ENCODE peak calls at places on chromosome 22, in four cellular contexts. W is pancreas, X is suprapubic skin, L is progenitor cell of endocrine pancreas. Q is an unnamed sample.

GRCh38 chr22:37045958-37046357 is 5.6 kb upstream of the KCTD17 start:
- DNase-seq in W (no peak), X (no peak), L (no peak), Q (no peak)

GRCh38 chr22:42360348-42360747 is 71.9 kb downstream of the NFAM1 start:
- DNase-seq in L (no peak), W (peak), X (no peak), Q (no peak)

GRCh38 chr22:42880815-42881214 is 23.7 kb upstream of the ARFGAP3 start:
- DNase-seq in L (no peak), W (peak), X (no peak), Q (no peak)

GRCh38 chr22:43375951-43376455 is 32.8 kb upstream of the SCUBE1 start:
- DNase-seq in W (no peak), X (no peak), L (no peak), Q (no peak)

GRCh38 chr22:20116951-20117645 is at the start of gene TRMT2A:
- DNase-seq in W (peak), L (peak), X (peak), Q (peak)

GRCh38 chr22:29201722-29202230 is 3.9 kb upstream of the EMID1 start:
- DNase-seq in W (no peak), L (no peak), X (no peak), Q (no peak)

GRCh38 chr22:25134451-25134850 is 65.2 kb upstream of the CRYBB3 start:
- DNase-seq in L (no peak), X (no peak), W (no peak), Q (no peak)

GRCh38 chr22:50705219-50705691 is 32.6 kb downstream of the SHANK3 start:
- DNase-seq in L (peak), W (peak), X (peak), Q (peak)

GRCh38 chr22:50250555-50251471 is at the start of gene HDAC10:
- DNase-seq in X (no peak), W (no peak), L (peak), Q (no peak)

GRCh38 chr22:43974028-43974545 is 18.8 kb downstream of the SAMM50 start:
- DNase-seq in L (no peak), X (no peak), W (no peak), Q (no peak)

GRCh38 chr22:25714070-25714469 is 27.9 kb upstream of the MYO18B start:
- DNase-seq in X (no peak), W (no peak), L (no peak), Q (no peak)

GRCh38 chr22:28139993-28140392 is 220.9 kb upstream of the PITPNB start:
- DNase-seq in W (no peak), L (no peak), X (no peak), Q (no peak)

GRCh38 chr22:38285015-38285414 is 12.2 kb upstream of the TMEM184B start:
- DNase-seq in L (no peak), W (no peak), X (no peak), Q (no peak)

GRCh38 chr22:38869663-38870062 is 2.4 kb downstream of the CBX6 start:
- DNase-seq in W (no peak), X (peak), L (no peak), Q (peak)

GRCh38 chr22:36819112-36819511 is 2.3 kb upstream of the PVALB start:
- DNase-seq in X (no peak), W (no peak), L (no peak), Q (no peak)

GRCh38 chr22:20114506-20115475 is 1.1 kb upstream of the RANBP1 start:
- DNase-seq in X (no peak), W (peak), L (no peak), Q (no peak)

GRCh38 chr22:25623310-25623734 is 58.8 kb downstream of the GRK3 start:
- DNase-seq in L (no peak), W (no peak), X (no peak), Q (no peak)

GRCh38 chr22:38468761-38469305 is 937 bp downstream of the KDELR3 start:
- DNase-seq in W (peak), L (no peak), X (peak), Q (no peak)

GRCh38 chr22:27775087-27775697 is 26.4 kb downstream of the MN1 start:
- DNase-seq in X (no peak), L (no peak), W (no peak), Q (no peak)

GRCh38 chr22:38266120-38266519 is 6.7 kb downstream of the TMEM184B start:
- DNase-seq in W (no peak), L (no peak), X (no peak), Q (no peak)

GRCh38 chr22:25757686-25758085 is 15.7 kb downstream of the MYO18B start:
- DNase-seq in L (no peak), X (no peak), W (no peak), Q (no peak)

DNA sequence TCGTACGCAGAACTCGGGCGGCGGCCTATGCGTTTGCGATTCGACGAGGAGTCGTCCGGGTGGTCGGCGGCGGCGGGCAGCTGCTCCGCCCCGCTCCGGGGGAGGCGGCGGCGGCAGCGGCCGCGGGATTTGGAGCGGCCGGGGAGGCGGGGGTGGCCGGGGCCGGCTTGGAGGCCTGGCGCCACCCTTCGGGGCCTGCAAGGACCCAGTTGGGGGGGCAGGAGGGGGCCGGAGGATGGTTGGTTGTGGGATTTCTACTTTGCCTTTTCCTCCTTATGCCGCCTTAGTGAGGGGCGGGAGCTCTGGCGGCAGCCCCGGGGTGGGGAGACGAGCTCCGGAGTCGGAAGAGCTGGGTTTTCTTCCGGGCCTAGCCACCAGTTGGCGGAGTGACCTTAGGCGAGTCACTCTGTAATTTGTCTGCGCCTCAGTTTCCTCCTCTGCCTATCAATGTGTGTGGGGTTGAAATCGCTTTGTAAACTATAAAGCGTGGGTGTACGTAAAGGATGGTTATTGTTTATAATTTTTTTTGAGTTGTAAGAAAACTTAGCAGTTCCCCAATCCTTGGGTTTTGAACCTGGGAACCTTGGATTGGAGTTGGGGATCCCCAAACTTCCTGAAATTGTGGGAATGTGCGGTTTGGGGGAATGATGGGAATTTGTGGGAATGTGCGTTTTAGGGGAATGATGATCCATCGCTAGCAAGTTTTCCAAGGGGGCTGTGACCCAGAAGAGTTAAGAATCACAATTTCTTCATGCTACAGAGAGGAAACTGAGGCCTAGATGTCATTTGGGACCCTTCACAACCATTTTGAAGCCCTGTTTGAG is 679 bp downstream of the TUG1 start:
- DNase-seq in X (no peak), L (no peak), W (peak), Q (peak)
- TF ChIP-seq CTCF in X (no peak), L (no peak), W (no peak), Q (peak)

GRCh38 chr22:35576671-35577070 is 36.0 kb downstream of the RASD2 start:
- DNase-seq in X (no peak), L (no peak), W (no peak), Q (no peak)

GRCh38 chr22:35578836-35579575 is 38.1 kb downstream of the MB start:
- DNase-seq in L (no peak), X (no peak), W (no peak), Q (no peak)

GRCh38 chr22:35572552-35572951 is 31.9 kb downstream of the RASD2 start:
- DNase-seq in L (no peak), W (no peak), X (no peak), Q (no peak)

GRCh38 chr22:35577799-35578659 is 37.4 kb downstream of the RASD2 start:
- DNase-seq in W (no peak), X (no peak), L (no peak), Q (no peak)

GRCh38 chr22:35575116-35575748 is 34.6 kb downstream of the RASD2 start:
- DNase-seq in L (no peak), X (no peak), W (no peak), Q (no peak)
- TF ChIP-seq CTCF in L (no peak), X (no peak), W (no peak), Q (no peak)

DNA sequence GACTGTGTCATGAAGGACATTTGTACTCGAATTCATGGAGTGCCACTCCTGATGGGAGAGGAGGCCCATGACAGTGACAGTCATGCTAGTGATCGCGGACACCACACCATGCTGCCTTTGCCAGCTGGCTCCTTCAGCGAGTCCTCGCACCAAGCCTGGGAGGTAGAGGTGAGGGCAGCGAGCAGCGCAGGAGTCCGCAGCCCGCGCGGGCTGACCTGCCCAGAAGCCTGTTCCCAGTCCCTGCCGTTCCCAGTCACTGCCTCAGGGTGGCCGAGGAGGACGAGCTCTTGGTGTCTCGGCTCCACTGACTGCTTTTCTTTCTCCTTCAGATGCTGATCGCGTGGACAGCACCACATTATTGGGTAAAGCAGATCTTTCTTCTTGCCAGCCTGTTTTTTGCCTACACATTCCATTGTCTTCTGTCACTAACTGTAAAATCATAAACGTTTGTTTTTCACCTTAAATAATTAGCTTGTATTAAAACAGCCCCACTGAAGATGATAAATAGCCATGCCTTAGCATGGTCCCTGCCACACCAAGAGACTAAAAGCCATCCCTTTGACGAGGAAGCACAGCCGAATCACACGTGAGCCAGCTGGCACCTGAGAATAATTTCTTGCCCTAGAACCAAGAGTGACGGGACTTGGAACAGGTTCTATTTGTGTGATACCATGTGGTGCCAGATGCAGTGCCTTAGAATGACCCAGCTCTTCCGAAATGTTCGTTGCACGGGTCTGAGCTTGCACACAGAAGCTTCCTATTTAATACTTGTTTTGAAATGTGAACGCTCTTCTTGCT is 25.5 kb downstream of the FAM118A start:
- DNase-seq in X (no peak), W (peak), L (no peak), Q (no peak)
- TF ChIP-seq CTCF in X (no peak), W (no peak), L (peak), Q (peak)

GRCh38 chr22:47168900-47169800 is 406.7 kb downstream of the TBC1D22A start:
- DNase-seq in X (peak), W (peak), L (no peak), Q (peak)
- TF ChIP-seq CTCF in X (no peak), W (no peak), L (peak), Q (peak)

GRCh38 chr22:40153705-40154104 is 24.0 kb upstream of the TNRC6B start:
- DNase-seq in L (no peak), X (no peak), W (no peak), Q (no peak)

GRCh38 chr22:40161182-40161581 is 16.5 kb upstream of the TNRC6B start:
- DNase-seq in W (no peak), L (no peak), X (no peak), Q (no peak)

GRCh38 chr22:40157546-40157945 is 20.2 kb upstream of the TNRC6B start:
- DNase-seq in W (no peak), X (no peak), L (no peak), Q (no peak)

GRCh38 chr22:40153186-40153585 is 24.5 kb upstream of the TNRC6B start:
- DNase-seq in L (no peak), X (no peak), W (no peak), Q (no peak)

GRCh38 chr22:40156001-40156516 is 21.7 kb upstream of the TNRC6B start:
- DNase-seq in X (no peak), L (no peak), W (no peak), Q (no peak)
- TF ChIP-seq CTCF in X (no peak), L (peak), W (no peak), Q (no peak)

DNA sequence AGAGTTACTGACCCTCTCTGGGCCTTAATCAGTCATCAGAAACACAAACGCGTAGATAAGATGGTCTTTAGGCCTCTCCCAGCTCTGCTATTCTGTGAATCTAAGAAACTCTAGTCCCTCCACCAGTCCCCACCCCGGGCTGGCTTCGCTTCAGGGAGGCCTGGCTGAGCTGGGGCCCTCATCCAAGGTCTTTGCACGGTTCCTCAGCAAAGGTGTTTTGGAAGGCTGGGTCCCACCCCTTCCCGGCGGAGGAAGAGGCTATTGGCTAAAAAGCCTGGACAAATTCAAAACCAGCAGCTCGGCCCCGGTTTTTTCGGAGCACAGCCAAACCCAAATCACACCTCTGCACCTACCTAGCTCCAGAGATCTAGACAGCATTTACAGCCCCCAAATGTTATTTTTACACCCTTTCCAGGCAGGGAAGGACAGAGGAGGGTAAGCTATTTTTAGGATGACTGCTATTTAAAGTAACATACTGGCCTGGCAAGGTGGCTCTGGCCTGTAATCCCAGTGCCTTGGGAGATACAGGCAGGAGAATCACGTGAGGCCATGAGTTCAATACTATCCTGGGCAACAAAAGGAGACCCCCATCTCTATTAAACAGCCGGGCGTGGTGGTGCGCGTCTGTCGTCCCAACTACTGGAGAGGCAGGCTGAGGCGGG is 13.2 kb upstream of the HDHD5 start:
- DNase-seq in X (no peak), W (peak), L (no peak), Q (no peak)
- TF ChIP-seq CTCF in X (no peak), W (no peak), L (no peak), Q (no peak)

GRCh38 chr22:21446827-21447690 is 20.1 kb upstream of the TMEM191C start:
- DNase-seq in W (peak), L (no peak), X (peak), Q (peak)

GRCh38 chr22:21446128-21446826 is 20.9 kb upstream of the TMEM191C start:
- DNase-seq in W (peak), X (peak), L (no peak), Q (peak)

GRCh38 chr22:21449531-21450319 is 17.5 kb upstream of the TMEM191C start:
- DNase-seq in X (peak), W (peak), L (no peak), Q (peak)

GRCh38 chr22:21448627-21449416 is 18.4 kb upstream of the TMEM191C start:
- DNase-seq in X (peak), L (no peak), W (peak), Q (peak)

GRCh38 chr22:21447694-21448402 is 19.3 kb upstream of the TMEM191C start:
- DNase-seq in X (peak), W (peak), L (no peak), Q (peak)
- TF ChIP-seq CTCF in X (no peak), W (no peak), L (peak), Q (peak)

DNA sequence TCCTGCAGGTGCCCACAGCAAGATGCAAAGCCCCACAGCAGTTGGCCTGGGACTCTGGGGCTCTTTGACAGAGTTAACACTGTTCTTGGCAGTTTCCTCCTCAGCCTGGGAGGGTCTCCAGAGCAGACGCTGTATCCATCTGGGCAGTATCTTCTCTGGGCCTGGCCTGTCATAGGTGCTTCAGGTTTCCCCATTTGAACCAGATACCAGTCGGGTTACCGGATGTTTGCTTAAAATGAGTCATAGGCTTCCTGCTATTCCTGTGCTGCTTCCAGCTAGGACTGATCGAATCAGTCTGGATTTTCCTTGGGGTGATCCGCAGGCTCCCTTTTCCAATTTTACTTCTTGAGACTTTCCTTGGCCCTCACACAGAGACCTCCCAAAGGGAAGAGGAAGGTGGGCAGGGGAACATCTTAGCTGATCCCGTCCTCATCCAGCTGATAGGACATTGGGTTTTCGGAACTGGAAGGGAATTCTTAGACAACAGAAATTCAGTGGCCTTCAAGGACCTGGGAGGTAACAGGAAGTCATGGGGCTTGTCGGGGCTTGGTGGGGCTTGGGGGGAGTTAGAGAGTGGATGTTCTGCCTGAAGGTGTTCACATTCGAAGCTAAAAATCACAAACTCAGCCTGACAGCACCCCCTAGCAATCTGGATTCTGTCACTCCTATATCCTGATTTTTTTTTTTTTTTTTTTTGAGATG is 2.4 kb upstream of the RANGAP1 start:
- DNase-seq in X (no peak), W (no peak), L (no peak), Q (no peak)
- TF ChIP-seq CTCF in X (no peak), W (no peak), L (no peak), Q (no peak)

DNA sequence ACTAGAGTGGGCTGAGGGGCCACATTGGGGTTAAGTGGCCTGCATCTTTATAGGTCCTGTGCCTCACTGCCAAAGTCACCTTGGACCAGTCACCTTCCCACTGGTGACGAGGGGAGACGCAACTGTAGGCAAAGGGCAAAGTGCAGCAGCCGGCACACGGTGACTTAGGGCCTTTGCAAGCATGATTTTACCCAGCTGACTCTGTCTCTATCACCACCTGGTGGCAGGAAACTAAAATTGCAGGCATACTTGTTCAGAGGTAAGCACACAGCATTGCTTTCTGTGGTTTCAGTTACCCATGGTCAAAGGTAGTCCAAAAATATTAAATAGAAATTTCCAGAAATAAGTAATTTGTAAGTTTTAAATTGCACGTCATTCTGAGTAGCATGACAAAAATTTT is 1164.4 kb downstream of the BRD1 start:
- DNase-seq in L (no peak), W (peak), X (no peak), Q (no peak)
- TF ChIP-seq CTCF in L (peak), W (no peak), X (no peak), Q (peak)

Q was measured in type B pancreatic cell.